ENCODE peak calls at places on chromosomes 6 and 20, in eight cellular contexts. O is type B pancreatic cell, C is nephron progenitor cell, D is GM12865, A is natural killer cell, S is neural crest cell, J is left ventricle myocardium inferior, V is choroid plexus epithelial cell. R is an unnamed sample.

GRCh38 chr20:60921021-60921622 is 330.9 kb upstream of the CDH4 start:
- DNase-seq in V (peak), C (peak), A (no peak), O (no peak), S (peak), J (peak), D (no peak), R (peak)

GRCh38 chr6:43089874-43090556 is 13.9 kb downstream of the PTK7 start:
- DNase-seq in V (peak), J (no peak), O (no peak), A (no peak), D (no peak), S (no peak), C (no peak), R (no peak)

GRCh38 chr6:41727705-41728072 is 7.7 kb downstream of the TFEB start:
- DNase-seq in J (no peak), S (no peak), O (no peak), C (no peak), D (no peak), V (no peak), A (no peak), R (no peak)

GRCh38 chr6:34056301-34056700 is 89.6 kb downstream of the GRM4 start:
- DNase-seq in S (peak), O (no peak), A (no peak), J (peak), D (peak), C (peak), V (peak), R (no peak)

GRCh38 chr6:11309947-11310665 is 77.6 kb upstream of the NEDD9 start:
- DNase-seq in C (no peak), J (no peak), D (no peak), A (no peak), V (no peak), S (no peak), O (no peak), R (no peak)

GRCh38 chr6:43436577-43437282 is 9.4 kb downstream of the ABCC10 start:
- DNase-seq in O (no peak), J (no peak), S (no peak), A (no peak), D (no peak), C (no peak), V (peak), R (no peak)

GRCh38 chr6:37931076-37931465 is 111.5 kb downstream of the ZFAND3 start:
- DNase-seq in A (no peak), V (no peak), S (no peak), J (no peak), O (no peak), D (no peak), C (no peak), R (no peak)

GRCh38 chr6:127592964-127593363 is 16.0 kb downstream of the C6orf58 start:
- DNase-seq in C (no peak), V (no peak), J (no peak), D (no peak), A (no peak), S (no peak), O (no peak), R (no peak)

GRCh38 chr6:143806282-143807102 is 36.6 kb upstream of the LTV1 start:
- DNase-seq in J (no peak), S (no peak), V (peak), O (no peak), C (no peak), A (no peak), D (no peak), R (no peak)

GRCh38 chr20:38764563-38765355 is 16.5 kb downstream of the ACTR5 start:
- DNase-seq in D (no peak), C (no peak), J (no peak), V (peak), O (no peak), S (no peak), A (no peak), R (no peak)

GRCh38 chr6:46015119-46015968 is at the start of gene CLIC5:
- DNase-seq in V (no peak), S (peak), C (peak), O (no peak), A (no peak), J (peak), D (no peak), R (peak)

GRCh38 chr6:99590728-99591672 is 15.6 kb upstream of the PRDM13 start:
- DNase-seq in D (no peak), O (no peak), V (no peak), C (peak), A (no peak), J (no peak), S (no peak), R (no peak)

GRCh38 chr20:46901638-46902037 is 7.0 kb downstream of the EYA2 start:
- DNase-seq in A (no peak), D (no peak), C (no peak), S (no peak), O (no peak), V (no peak), J (no peak), R (no peak)

GRCh38 chr20:50244352-50245149 is 53.9 kb downstream of the CEBPB start:
- DNase-seq in J (no peak), C (no peak), V (no peak), A (no peak), S (no peak), D (no peak), O (no peak), R (no peak)

GRCh38 chr6:70903665-70904452 is 53.0 kb downstream of the B3GAT2 start:
- DNase-seq in D (no peak), V (no peak), O (no peak), S (no peak), J (no peak), C (no peak), A (no peak), R (no peak)

GRCh38 chr6:2186516-2186915 is 58.9 kb downstream of the GMDS start:
- DNase-seq in O (no peak), D (peak), J (no peak), S (no peak), V (no peak), C (no peak), A (no peak), R (no peak)

GRCh38 chr6:134379086-134379485 is 61.2 kb upstream of the SGK1 start:
- DNase-seq in A (no peak), O (peak), J (no peak), D (peak), C (no peak), S (no peak), V (no peak), R (peak)

GRCh38 chr20:54475334-54476287 is at the start of gene DOK5:
- DNase-seq in A (no peak), O (peak), C (peak), S (peak), D (no peak), V (peak), J (peak), R (peak)

GRCh38 chr20:33539129-33539528 is 49.2 kb downstream of the CBFA2T2 start:
- DNase-seq in D (no peak), J (no peak), C (no peak), S (no peak), O (no peak), A (no peak), V (peak), R (no peak)

GRCh38 chr20:34302312-34302722 is 838 bp downstream of the AHCY start:
- DNase-seq in A (no peak), J (no peak), S (no peak), O (no peak), C (no peak), D (peak), V (peak), R (no peak)

GRCh38 chr20:53274807-53275206 is 302.6 kb downstream of the TSHZ2 start:
- DNase-seq in C (no peak), D (no peak), A (no peak), V (no peak), O (no peak), S (no peak), J (no peak), R (no peak)

GRCh38 chr20:20233041-20233514 is 134.8 kb upstream of the INSM1 start:
- DNase-seq in C (no peak), O (no peak), V (no peak), S (no peak), J (no peak), D (peak), A (no peak), R (no peak)

GRCh38 chr6:166351715-166352285 is 9.5 kb upstream of the SFT2D1 start:
- DNase-seq in O (no peak), A (no peak), J (no peak), C (no peak), S (no peak), D (peak), V (peak), R (no peak)

GRCh38 chr20:10771435-10772140 is 97.8 kb upstream of the JAG1 start:
- DNase-seq in J (no peak), V (peak), A (no peak), S (no peak), D (no peak), O (no peak), C (no peak), R (no peak)

GRCh38 chr20:19482726-19483125 is 270.3 kb downstream of the SLC24A3 start:
- DNase-seq in S (no peak), J (no peak), V (no peak), D (no peak), C (no peak), O (no peak), A (no peak), R (no peak)

GRCh38 chr6:165905744-165906143 is 242.7 kb upstream of the PDE10A start:
- DNase-seq in J (no peak), S (no peak), V (no peak), A (no peak), C (no peak), D (no peak), O (no peak), R (no peak)

GRCh38 chr20:58553841-58554240 is 38.6 kb upstream of the APCDD1L start:
- DNase-seq in C (no peak), A (no peak), O (no peak), V (peak), S (no peak), J (no peak), D (no peak), R (no peak)

GRCh38 chr20:59152559-59153354 is 10.9 kb upstream of the ZNF831 start:
- DNase-seq in A (no peak), D (no peak), J (no peak), V (no peak), O (no peak), S (no peak), C (no peak), R (no peak)

GRCh38 chr6:44676826-44677433 is 289.4 kb downstream of the CDC5L start:
- DNase-seq in J (no peak), A (no peak), C (no peak), V (no peak), O (peak), S (no peak), D (no peak), R (no peak)

GRCh38 chr6:36599791-36600209 is 5.6 kb downstream of the SRSF3 start:
- DNase-seq in O (no peak), S (peak), C (peak), D (no peak), V (peak), A (no peak), J (no peak), R (no peak)

GRCh38 chr20:48921883-48922867 is 664 bp downstream of the ARFGEF2 start:
- DNase-seq in C (no peak), A (no peak), V (no peak), S (no peak), J (peak), D (no peak), O (no peak), R (peak)
- TF ChIP-seq CTCF in C (no peak), A (no peak), V (no peak), S (no peak), J (no peak), D (no peak), O (no peak), R (no peak)

DNA sequence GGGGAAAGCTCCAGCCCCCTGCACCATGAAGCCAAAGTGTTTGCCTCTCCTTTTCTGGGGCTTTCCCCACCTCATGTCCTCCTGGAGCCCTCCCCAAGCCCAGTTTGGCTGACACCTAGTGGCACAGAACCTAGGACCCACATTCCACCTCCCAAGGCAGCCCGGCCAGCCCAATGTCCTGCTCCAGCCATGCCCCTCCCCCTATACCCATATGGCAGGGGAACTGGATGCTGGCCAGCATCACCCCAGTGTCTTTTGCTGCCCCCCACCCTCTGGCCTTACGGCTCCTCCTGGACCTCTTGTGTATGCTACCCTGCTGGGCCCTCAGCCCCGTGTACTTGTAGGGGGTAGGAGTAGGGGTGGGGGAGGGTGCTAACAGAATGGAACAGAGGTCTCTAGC is 170.1 kb downstream of the KIF6 start:
- DNase-seq in S (no peak), V (no peak), A (no peak), D (no peak), O (no peak), C (no peak), J (no peak), R (no peak)
- TF ChIP-seq CTCF in S (no peak), V (no peak), A (no peak), D (no peak), O (no peak), C (no peak), J (no peak), R (no peak)

GRCh38 chr6:106085984-106086832 is at the start of gene PRDM1:
- DNase-seq in S (peak), C (peak), O (peak), D (peak), J (peak), V (peak), A (peak), R (peak)
- TF ChIP-seq CTCF in S (peak), C (no peak), O (peak), D (peak), J (peak), V (no peak), A (peak), R (peak)

DNA sequence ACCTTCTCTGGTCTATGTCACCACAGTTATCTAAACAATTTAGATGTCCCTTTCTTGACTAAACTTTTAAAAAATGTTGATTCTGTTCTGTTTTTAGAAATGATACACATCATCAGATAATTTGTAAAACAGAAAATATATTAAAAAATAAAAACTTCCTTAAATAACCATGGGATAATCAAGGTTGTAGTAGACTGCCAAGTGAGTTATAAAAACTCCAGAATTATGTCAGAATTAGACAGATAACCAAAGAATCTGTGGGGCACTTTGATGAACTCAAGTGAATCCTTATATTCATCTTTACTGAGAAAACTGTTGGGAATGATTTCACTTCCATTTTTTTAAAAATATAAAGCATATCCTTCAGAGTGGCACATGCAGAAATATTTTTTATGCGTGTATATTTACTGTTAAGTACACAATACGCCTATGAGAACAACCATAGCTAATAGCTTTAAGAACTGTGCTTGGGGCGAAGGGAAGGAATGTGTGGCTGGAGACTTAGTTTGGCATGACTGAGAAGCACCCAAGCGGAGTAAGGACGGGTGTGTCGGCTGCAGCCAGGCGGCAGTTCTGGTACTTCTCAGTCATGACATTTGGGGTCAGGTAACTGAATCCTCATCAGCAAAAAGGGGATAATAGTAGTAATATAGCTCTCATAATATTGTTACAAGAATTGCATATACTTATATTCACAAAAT is 604.7 kb upstream of the CITED2 start:
- DNase-seq in J (no peak), A (no peak), O (no peak), V (no peak), D (no peak), C (peak), S (no peak), R (no peak)
- TF ChIP-seq CTCF in J (peak), A (no peak), O (no peak), V (no peak), D (no peak), C (no peak), S (no peak), R (no peak)

DNA sequence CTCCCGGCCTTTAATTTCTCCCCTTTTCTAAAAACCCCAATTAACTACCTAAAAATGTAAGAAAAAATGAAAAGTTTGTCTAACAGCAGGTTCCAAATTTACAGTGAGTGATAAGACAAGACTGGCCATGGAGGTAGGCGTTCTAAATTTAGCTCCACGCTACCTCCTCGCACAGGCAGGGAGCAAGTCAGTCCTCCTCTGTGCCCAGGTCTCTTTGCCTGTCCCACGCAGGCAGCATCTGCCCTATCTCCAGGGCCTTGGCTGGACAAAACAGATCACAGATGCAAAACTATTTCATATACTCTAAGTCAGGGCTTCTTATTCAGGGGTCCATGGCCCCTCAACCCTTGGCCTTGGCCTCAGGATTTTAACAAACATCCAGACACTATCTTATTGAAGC is 98.0 kb upstream of the JARID2 start:
- DNase-seq in S (no peak), O (no peak), A (no peak), V (no peak), J (no peak), D (no peak), C (no peak), R (no peak)
- TF ChIP-seq CTCF in S (no peak), O (no peak), A (no peak), V (no peak), J (no peak), D (no peak), C (no peak), R (no peak)

DNA sequence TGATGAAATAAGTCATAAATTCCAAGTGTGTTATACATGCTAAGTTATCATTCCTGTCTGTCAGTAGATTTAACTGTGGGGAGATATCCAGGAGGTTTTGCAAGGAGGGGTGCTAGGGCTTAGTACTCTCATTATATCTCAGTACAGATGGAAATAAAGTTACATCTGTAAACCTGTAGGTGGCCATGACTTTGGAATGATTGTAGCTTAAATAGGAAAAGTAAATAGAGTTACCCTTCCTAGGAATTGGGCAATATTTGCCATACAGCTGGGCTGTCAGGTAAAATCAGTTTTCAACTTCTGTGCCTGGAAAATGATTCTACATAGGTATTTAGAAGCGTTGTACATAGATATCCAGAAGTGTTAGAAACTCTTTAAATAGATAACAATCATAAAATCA is 19.8 kb upstream of the TGM3 start:
- DNase-seq in C (no peak), S (no peak), J (no peak), V (no peak), O (no peak), A (no peak), D (no peak), R (no peak)
- TF ChIP-seq CTCF in C (no peak), S (peak), J (no peak), V (no peak), O (peak), A (no peak), D (no peak), R (peak)

GRCh38 chr6:105359419-105360366 is 43.2 kb downstream of the PREP start:
- DNase-seq in S (no peak), D (peak), V (peak), J (no peak), A (no peak), C (no peak), O (no peak), R (no peak)

GRCh38 chr6:105364243-105364642 is 38.6 kb downstream of the PREP start:
- DNase-seq in A (no peak), S (no peak), D (no peak), V (peak), J (no peak), O (no peak), C (no peak), R (no peak)

GRCh38 chr6:105369145-105369544 is 33.7 kb downstream of the PREP start:
- DNase-seq in V (no peak), C (no peak), S (no peak), O (no peak), A (no peak), D (no peak), J (no peak), R (no peak)

GRCh38 chr6:105363100-105363754 is 39.7 kb downstream of the PREP start:
- DNase-seq in A (no peak), D (no peak), S (no peak), J (no peak), C (no peak), O (no peak), V (peak), R (no peak)
- TF ChIP-seq CTCF in A (no peak), D (peak), S (peak), J (peak), C (no peak), O (peak), V (peak), R (peak)

DNA sequence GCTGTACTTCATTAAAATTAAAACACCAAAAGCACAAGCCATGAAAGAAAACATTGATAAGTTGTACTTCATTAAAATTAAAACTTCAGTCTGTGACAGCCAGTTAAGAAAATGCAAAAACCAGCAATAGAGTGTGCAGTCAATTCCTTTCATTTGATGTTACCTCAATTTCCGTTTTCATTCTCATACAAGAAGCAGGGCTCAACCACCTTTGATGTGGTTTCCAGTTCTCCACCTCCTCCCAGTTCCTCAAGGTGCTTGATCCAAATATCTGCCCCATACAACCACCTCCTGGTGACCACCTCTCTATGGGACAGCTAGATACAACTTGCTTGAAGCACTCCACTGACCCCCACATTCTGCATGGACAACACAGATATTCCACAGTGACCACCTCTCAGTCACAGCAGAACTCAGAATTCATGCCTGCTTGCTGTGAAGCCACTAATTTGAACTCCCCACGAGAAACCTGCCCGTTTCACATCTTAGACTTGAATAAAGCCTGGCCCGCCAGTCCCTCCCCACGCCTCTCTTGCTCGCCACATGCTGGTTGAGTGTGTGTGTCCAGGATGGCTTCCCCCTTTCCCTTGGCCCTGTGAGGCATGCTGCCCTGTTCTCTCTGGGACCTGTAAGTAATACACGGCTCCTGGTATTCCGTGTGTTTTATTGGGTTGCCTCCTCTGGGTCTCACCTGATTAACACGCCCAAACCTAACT is 66.1 kb downstream of the FAM50B start:
- DNase-seq in A (no peak), V (no peak), D (peak), S (no peak), O (no peak), C (no peak), J (no peak), R (no peak)
- TF ChIP-seq CTCF in A (no peak), V (no peak), D (no peak), S (no peak), O (no peak), C (no peak), J (no peak), R (no peak)

GRCh38 chr6:163579880-163580295 is 165.4 kb downstream of the QKI start:
- DNase-seq in O (no peak), S (no peak), A (no peak), C (no peak), J (no peak), V (peak), D (peak), R (no peak)
- TF ChIP-seq CTCF in O (peak), S (no peak), A (no peak), C (no peak), J (no peak), V (peak), D (no peak), R (no peak)

R was measured in progenitor cell of endocrine pancreas.